ENCODE peak calls at places on chromosomes 3 and 15, in nine cellular contexts. M is breast epithelium, Z is aorta, E is IMR-90, D is pancreas, R is MM.1S, Y is A549, N is trophoblast cell, W is left ventricle myocardium inferior. U is an unnamed sample.

GRCh38 chr3:11288786-11289637 is 16.8 kb downstream of the ATG7 start:
- DNase-seq in M (no peak), Z (no peak), E (peak; percentile 96), D (no peak), R (no peak), Y (peak; percentile 79), N (peak; percentile 74), W (no peak), U (no peak)

GRCh38 chr3:150349314-150350097 is 58.6 kb upstream of the TSC22D2 start:
- DNase-seq in M (no peak), Z (peak; percentile 82), E (no peak), D (no peak), R (no peak), Y (peak; percentile 40), N (peak; percentile 55), W (peak; percentile 69), U (no peak)

GRCh38 chr3:9428411-9428810 is 31.0 kb downstream of the SETD5 start:
- DNase-seq in M (no peak), Z (no peak), E (no peak), D (no peak), R (no peak), Y (no peak), N (no peak), W (no peak), U (no peak)

GRCh38 chr15:74608776-74609175 is 6.9 kb upstream of the CLK3 start:
- DNase-seq in M (no peak), Z (no peak), E (no peak), D (no peak), R (no peak), Y (no peak), N (no peak), W (no peak), U (no peak)

GRCh38 chr3:45596290-45596791 is 1.8 kb downstream of the LIMD1 start:
- DNase-seq in M (no peak), Z (peak; percentile 72), E (no peak), D (no peak), R (peak; percentile 50), Y (no peak), N (no peak), W (no peak), U (no peak)

GRCh38 chr3:49111347-49111746 is 6.8 kb upstream of the QARS1 start:
- DNase-seq in M (no peak), Z (no peak), E (no peak), D (no peak), R (no peak), Y (no peak), N (no peak), W (no peak), U (no peak)

GRCh38 chr15:25739687-25740121 is 123.4 kb downstream of the ATP10A start:
- DNase-seq in M (no peak), Z (no peak), E (peak; percentile 64), D (no peak), R (peak; percentile 28), Y (peak; percentile 40), N (no peak), W (no peak), U (peak; percentile 23)

GRCh38 chr3:194255252-194256039 is 95.7 kb downstream of the CPN2 start:
- DNase-seq in M (peak; percentile 35), Z (peak; percentile 83), E (no peak), D (peak; percentile 44), R (no peak), Y (no peak), N (peak; percentile 7), W (peak; percentile 82), U (peak; percentile 32)

GRCh38 chr3:172591876-172592771 is 68.9 kb upstream of the TNFSF10 start:
- DNase-seq in M (no peak), Z (no peak), E (peak; percentile 16), D (no peak), R (peak; percentile 65), Y (no peak), N (peak; percentile 52), W (no peak), U (peak; percentile 19)

GRCh38 chr3:172167892-172168648 is 128.7 kb downstream of the FNDC3B start:
- DNase-seq in M (no peak), Z (no peak), E (peak; percentile 70), D (no peak), R (no peak), Y (no peak), N (no peak), W (no peak), U (no peak)

GRCh38 chr15:98896802-98897732 is 110.5 kb downstream of the PGPEP1L start:
- DNase-seq in M (no peak), Z (no peak), E (peak; percentile 100), D (no peak), R (no peak), Y (peak; percentile 100), N (peak; percentile 83), W (no peak), U (no peak)

GRCh38 chr15:98896002-98896721 is 111.4 kb downstream of the PGPEP1L start:
- DNase-seq in M (no peak), Z (no peak), E (peak; percentile 91), D (no peak), R (no peak), Y (peak; percentile 91), N (no peak), W (no peak), U (no peak)

GRCh38 chr15:98899266-98900021 is 108.1 kb downstream of the PGPEP1L start:
- DNase-seq in M (no peak), Z (no peak), E (no peak), D (no peak), R (no peak), Y (no peak), N (peak; percentile 84), W (no peak), U (no peak)

GRCh38 chr15:98900382-98900781 is 107.2 kb downstream of the PGPEP1L start:
- DNase-seq in M (no peak), Z (no peak), E (peak; percentile 70), D (no peak), R (no peak), Y (no peak), N (peak; percentile 21), W (no peak), U (no peak)

DNA sequence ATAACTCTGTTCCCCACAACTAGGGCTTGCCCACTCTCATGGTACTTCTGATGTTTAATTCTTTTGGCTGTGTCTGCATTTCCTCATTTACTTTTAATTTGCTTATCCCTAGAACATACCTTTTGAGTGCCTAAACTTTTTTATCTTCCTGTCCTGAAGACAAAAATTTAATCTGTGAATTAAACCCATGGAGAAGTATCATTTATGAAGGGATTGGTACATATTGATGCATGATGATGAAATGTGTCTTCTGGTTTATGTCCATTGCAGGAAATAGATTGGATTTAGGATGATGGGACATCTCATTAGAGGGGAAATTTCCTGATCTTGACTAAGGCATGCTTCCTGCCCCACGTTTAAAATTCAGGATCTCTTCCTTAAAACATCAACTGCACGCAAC is 109.5 kb downstream of the PGPEP1L start:
- DNase-seq in M (no peak), Z (no peak), E (no peak), D (no peak), R (no peak), Y (peak; percentile 53), N (no peak), W (no peak), U (no peak)
- H3K27ac ChIP-seq in M (no peak overlapping the region), Z (peak overlapping the region; percentile 42), E (peak overlapping the region; percentile 100), D (no peak overlapping the region), R (no peak overlapping the region), Y (peak overlapping the region; percentile 95), N (peak overlapping the region; percentile 47), W (no peak overlapping the region), U (no peak overlapping the region)

DNA sequence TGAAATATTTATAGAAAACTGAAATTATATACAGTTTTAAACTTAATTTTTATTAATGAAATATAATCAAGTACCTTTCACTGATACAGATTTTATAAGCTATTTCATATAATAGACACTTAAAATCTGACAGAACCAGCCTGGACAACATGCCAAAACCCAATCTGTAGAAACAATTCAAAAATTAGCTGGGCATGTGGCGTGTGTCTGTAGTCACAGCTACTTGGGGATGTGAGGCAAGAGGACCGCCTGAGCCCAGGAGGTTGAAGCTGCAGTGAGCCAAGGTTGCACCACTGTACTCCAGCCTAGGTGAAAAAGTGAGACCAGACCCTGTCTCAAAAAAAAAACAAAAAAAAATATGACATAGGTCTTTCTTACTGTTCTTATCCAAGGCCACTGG is 238.3 kb upstream of the MANF start:
- DNase-seq in M (no peak), Z (no peak), E (no peak), D (no peak), R (no peak), Y (no peak), N (no peak), W (no peak), U (no peak)
- H3K9me3 ChIP-seq in M (peaks cover 5% of the 10 kb centered on the region), Z (no peaks in the 10 kb centered on the region), E (peaks cover 2% of the 10 kb centered on the region), D (no peaks in the 10 kb centered on the region), R (no peaks in the 10 kb centered on the region), Y (no peaks in the 10 kb centered on the region), N (no peaks in the 10 kb centered on the region), W (peaks cover 9% of the 10 kb centered on the region), U (no peaks in the 10 kb centered on the region)

GRCh38 chr15:62250978-62251377 is 85.9 kb upstream of the C2CD4B start:
- DNase-seq in M (no peak), Z (no peak), E (no peak), D (no peak), R (no peak), Y (no peak), N (no peak), W (no peak), U (no peak)
- H3K27ac ChIP-seq in M (no peak overlapping the region), Z (no peak overlapping the region), E (no peak overlapping the region), D (no peak overlapping the region), R (no peak overlapping the region), Y (no peak overlapping the region), N (no peak overlapping the region), W (no peak overlapping the region), U (no peak overlapping the region)

GRCh38 chr3:43046583-43046982 is 59.3 kb downstream of the POMGNT2 start:
- DNase-seq in M (no peak), Z (no peak), E (no peak), D (no peak), R (no peak), Y (no peak), N (no peak), W (no peak), U (no peak)
- H3K9me3 ChIP-seq in M (peaks cover 64% of the 10 kb centered on the region), Z (peaks cover 6% of the 10 kb centered on the region), E (peaks cover under 1% of the 10 kb centered on the region), D (no peaks in the 10 kb centered on the region), R (no peaks in the 10 kb centered on the region), Y (no peaks in the 10 kb centered on the region), N (peaks cover 19% of the 10 kb centered on the region), W (peaks cover 78% of the 10 kb centered on the region), U (peaks cover 38% of the 10 kb centered on the region)

GRCh38 chr3:188546835-188547670 is 393.1 kb downstream of the LPP start:
- DNase-seq in M (no peak), Z (no peak), E (peak; percentile 89), D (no peak), R (no peak), Y (peak; percentile 69), N (no peak), W (no peak), U (no peak)

GRCh38 chr3:188544012-188544411 is 390.1 kb downstream of the LPP start:
- DNase-seq in M (no peak), Z (no peak), E (no peak), D (no peak), R (no peak), Y (no peak), N (no peak), W (no peak), U (no peak)

GRCh38 chr3:188539631-188540194 is 385.8 kb downstream of the LPP start:
- DNase-seq in M (no peak), Z (no peak), E (no peak), D (no peak), R (no peak), Y (no peak), N (no peak), W (no peak), U (no peak)

GRCh38 chr3:188542196-188542595 is 388.2 kb downstream of the LPP start:
- DNase-seq in M (no peak), Z (no peak), E (no peak), D (no peak), R (no peak), Y (no peak), N (no peak), W (no peak), U (no peak)
- H3K27ac ChIP-seq in M (no peak overlapping the region), Z (no peak overlapping the region), E (no peak overlapping the region), D (no peak overlapping the region), R (no peak overlapping the region), Y (no peak overlapping the region), N (no peak overlapping the region), W (no peak overlapping the region), U (no peak overlapping the region)